ENCODE peak calls at places on chromosomes 7 and 10, in ten cellular contexts. C is mucosa of descending colon, U is bronchial epithelial cell, H is right atrium auricular region, E is fibroblast of pulmonary artery, O is astrocyte, Y is fibroblast of lung, Z is A673, S is astrocyte of the spinal cord, T is IMR-90. J is an unnamed sample.

GRCh38 chr7:8109196-8110022 is 140.8 kb downstream of the GLCCI1 start:
- DNase-seq in C (no peak), S (peak; percentile 66), O (peak; percentile 70), Z (no peak), U (peak; percentile 28), Y (peak; percentile 80), T (peak; percentile 52), H (no peak), E (peak; percentile 10), J (peak; percentile 84)

GRCh38 chr7:157830331-157830730 is 493.5 kb downstream of the DNAJB6 start:
- DNase-seq in Z (no peak), Y (no peak), O (no peak), T (no peak), E (no peak), H (no peak), U (no peak), S (no peak), C (no peak), J (no peak)

GRCh38 chr7:75054744-75055527 is 18.7 kb downstream of the RCC1L start:
- DNase-seq in H (peak; percentile 79), Z (no peak), Y (peak; percentile 99), U (no peak), S (peak; percentile 95), O (peak; percentile 97), E (peak; percentile 88), T (peak; percentile 95), C (no peak), J (peak; percentile 93)

GRCh38 chr7:154912921-154913644 is 89.8 kb downstream of the PAXIP1 start:
- DNase-seq in Z (peak; percentile 77), C (no peak), S (no peak), U (no peak), T (no peak), H (no peak), E (no peak), Y (no peak), O (no peak), J (no peak)

GRCh38 chr10:73979428-73980407 is 18.2 kb upstream of the VCL start:
- DNase-seq in O (no peak), C (no peak), T (no peak), E (no peak), Y (no peak), S (no peak), Z (no peak), U (no peak), H (peak; percentile 16), J (no peak)

GRCh38 chr10:76621886-76622620 is 1015.6 kb downstream of the KCNMA1 start:
- DNase-seq in E (no peak), T (no peak), Y (no peak), H (no peak), C (no peak), O (no peak), Z (no peak), S (no peak), U (no peak), J (no peak)

GRCh38 chr10:5840314-5841307 is 27.4 kb upstream of the GDI2 start:
- DNase-seq in S (peak; percentile 43), U (no peak), T (no peak), C (no peak), O (peak; percentile 14), Y (peak; percentile 25), H (no peak), E (peak; percentile 38), Z (no peak), J (peak; percentile 17)

GRCh38 chr7:155962191-155962967 is 150.1 kb upstream of the SHH start:
- DNase-seq in H (peak; percentile 28), O (peak; percentile 91), S (peak; percentile 78), E (peak; percentile 45), U (peak; percentile 93), T (peak; percentile 77), C (peak; percentile 34), Z (no peak), Y (peak; percentile 94), J (peak; percentile 10)

GRCh38 chr7:137715101-137715500 is 131.7 kb downstream of the DGKI start:
- DNase-seq in H (no peak), T (peak; percentile 16), Z (no peak), O (no peak), S (peak; percentile 22), Y (peak; percentile 40), E (peak; percentile 31), U (no peak), C (no peak), J (peak; percentile 40)

DNA sequence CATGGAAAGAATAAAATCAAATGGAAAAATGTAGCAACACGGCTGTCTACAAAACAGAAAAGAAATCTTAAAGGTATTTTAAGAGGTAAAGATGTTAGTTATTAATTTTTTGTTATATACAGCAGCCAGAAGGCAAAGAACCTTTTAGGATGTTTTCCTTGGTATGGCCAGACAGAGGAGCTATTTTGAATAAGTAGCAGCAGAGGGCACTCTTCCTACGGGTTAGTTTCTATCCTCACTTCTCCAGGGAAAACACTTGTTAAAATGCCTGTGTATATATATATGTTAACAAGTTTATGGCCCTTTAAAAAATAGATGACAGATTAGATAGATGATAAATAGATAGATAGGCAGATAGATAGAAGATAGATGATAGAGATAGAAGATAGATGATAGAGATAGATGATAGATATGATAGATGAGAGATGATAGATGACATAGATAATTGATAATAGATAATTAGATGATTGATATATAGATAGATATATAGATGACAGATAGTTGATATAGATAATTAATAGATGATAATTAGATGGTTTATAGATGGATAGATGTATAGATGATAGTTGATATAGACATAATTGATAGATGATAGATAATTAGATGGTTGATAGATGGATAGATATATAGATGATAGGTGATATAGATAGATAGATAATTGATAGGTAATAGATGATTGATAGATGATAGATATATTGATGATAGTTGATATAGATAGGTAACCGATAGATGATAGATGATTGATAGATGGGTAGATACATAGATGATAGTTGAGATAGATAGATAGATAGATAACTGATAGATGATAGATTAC is 57.8 kb upstream of the WIPF3 start:
- DNase-seq in S (peak; percentile 43), E (peak; percentile 75), H (no peak), T (peak; percentile 45), Z (peak; percentile 71), U (peak; percentile 49), Y (peak; percentile 30), O (peak; percentile 3), C (peak; percentile 13), J (peak; percentile 72)
- TF ChIP-seq CTCF in S (peak; percentile 63), E (peak; percentile 65), H (peak; percentile 70), T (peak; percentile 53), Z (peak; percentile 72), U (peak; percentile 38), Y (peak; percentile 64), O (peak; percentile 48), C (peak; percentile 26), J (peak; percentile 65)

GRCh38 chr7:101818699-101819071 is 1.3 kb downstream of the CUX1 start:
- DNase-seq in U (peak; percentile 25), C (no peak), E (no peak), Y (no peak), S (no peak), Z (no peak), O (no peak), T (no peak), H (no peak), J (peak; percentile 31)
- H3K4me3 ChIP-seq in U (no peak overlapping the region), C (no peak overlapping the region), E (peak overlapping the region; percentile 70), Y (no peak overlapping the region), S (no peak overlapping the region), Z (peak overlapping the region; percentile 72), O (no peak overlapping the region), T (no peak overlapping the region), H (no peak overlapping the region), J (peak overlapping the region; percentile 75)

DNA sequence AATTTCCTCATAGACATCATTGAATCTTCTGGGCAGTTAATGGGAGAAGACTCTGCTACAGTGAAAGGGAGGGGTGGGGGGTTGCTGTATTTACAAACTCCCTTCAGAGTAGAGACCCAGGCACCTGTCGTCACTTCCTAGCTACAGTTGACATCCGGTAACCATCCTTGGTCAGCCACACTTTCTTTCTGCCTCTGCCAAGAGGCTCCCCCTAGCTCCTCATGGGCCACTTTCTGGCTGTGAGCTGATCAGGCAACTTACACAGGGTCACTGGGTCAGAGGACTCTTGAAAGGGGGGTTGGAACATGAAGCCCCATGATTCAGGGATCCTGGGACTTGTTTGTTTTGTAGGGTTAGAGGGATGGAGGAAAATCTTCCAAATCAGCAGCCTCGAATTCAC is 1.2 kb downstream of the TECPR1 start:
- DNase-seq in E (no peak), H (no peak), S (no peak), Z (no peak), Y (no peak), U (no peak), O (no peak), T (no peak), C (peak; percentile 32), J (no peak)
- TF ChIP-seq CTCF in E (no peak), H (no peak), S (no peak), Z (no peak), Y (no peak), U (no peak), O (no peak), T (no peak), C (no peak), J (no peak)

GRCh38 chr7:151880688-151881087 is 3.8 kb upstream of the PRKAG2 start:
- DNase-seq in H (no peak), U (no peak), Z (no peak), O (no peak), Y (no peak), C (no peak), T (no peak), S (no peak), E (no peak), J (no peak)

GRCh38 chr7:151875862-151876111 is 1.1 kb downstream of the PRKAG2 start:
- DNase-seq in E (peak; percentile 37), H (no peak), T (no peak), U (no peak), S (peak; percentile 25), O (no peak), Z (no peak), C (no peak), Y (peak; percentile 37), J (peak; percentile 18)

GRCh38 chr7:151876899-151877777 is at the start of gene PRKAG2:
- DNase-seq in E (peak; percentile 20), Z (peak; percentile 83), T (no peak), H (peak; percentile 73), C (peak; percentile 78), Y (peak; percentile 15), O (no peak), U (peak; percentile 15), S (peak; percentile 30), J (peak; percentile 25)

GRCh38 chr7:151876112-151876898 is 610 bp downstream of the PRKAG2 start:
- DNase-seq in E (peak; percentile 8), C (peak; percentile 88), Y (peak; percentile 17), H (peak; percentile 82), S (peak; percentile 12), T (no peak), Z (peak; percentile 84), U (no peak), O (no peak), J (peak; percentile 10)

DNA sequence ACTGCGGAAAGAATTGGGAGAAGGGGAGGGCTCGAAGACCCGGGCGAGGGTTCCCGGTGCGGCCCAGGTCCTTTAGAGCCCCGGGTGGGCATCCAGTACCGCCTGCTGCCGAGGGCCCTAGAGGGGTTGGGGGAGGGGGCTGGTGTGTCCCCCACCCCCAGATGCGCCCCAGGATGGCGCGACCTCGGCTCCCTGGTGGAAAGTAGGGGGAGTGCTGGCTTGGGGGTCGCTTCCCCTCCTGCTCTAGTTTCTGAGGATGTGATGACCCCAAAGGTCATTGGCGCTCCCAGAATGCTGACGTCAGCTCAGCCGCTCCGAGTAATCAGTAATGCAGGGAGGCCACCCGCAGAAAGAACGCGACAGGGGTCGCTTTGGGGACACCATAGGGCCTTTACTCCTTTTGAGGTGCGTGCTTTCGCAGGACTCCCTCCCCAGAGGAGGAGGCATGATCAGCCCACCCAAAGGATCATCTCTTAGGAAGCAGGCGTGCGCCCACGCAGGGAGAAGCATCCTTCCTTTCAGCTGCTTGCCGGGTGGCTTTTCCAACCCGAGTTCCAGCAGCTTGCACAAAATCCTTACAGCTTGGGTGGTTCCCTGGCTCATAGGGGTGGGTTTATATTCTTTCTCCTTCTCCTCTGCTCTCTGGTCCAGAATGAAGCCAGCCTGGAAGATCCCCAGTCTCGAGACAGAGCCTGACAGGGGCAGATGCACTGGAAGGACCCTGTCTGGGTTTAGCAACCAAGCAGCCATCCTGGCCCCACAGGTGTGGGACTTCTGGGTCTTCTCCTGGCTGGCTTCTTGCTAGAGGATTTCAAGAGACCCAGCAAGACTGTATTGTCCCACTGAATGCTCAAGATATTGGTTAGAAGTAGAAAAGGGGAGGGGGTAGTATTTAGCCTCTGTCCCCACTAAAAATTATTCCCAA is 1.3 kb upstream of the PRKAG2 start:
- DNase-seq in U (no peak), Y (no peak), E (no peak), H (no peak), T (no peak), C (peak; percentile 43), S (no peak), O (no peak), Z (no peak), J (no peak)
- H3K4me3 ChIP-seq in U (peak overlapping the region; percentile 47), Y (no peak overlapping the region), E (no peak overlapping the region), H (peak overlapping the region; percentile 77), T (no peak overlapping the region), C (peak overlapping the region; percentile 11), S (no peak overlapping the region), O (no peak overlapping the region), Z (peak overlapping the region; percentile 83), J (no peak overlapping the region)

J was measured in fibroblast of the aortic adventitia.